ENCODE peak calls at places on chromosomes 13 and 19, in four cellular contexts. One of them, this sample, is unnamed.

GRCh38 chr19:11164879-11165406 is 9.4 kb upstream of the SPC24 start:
- DNase-seq in left ventricle myocardium inferior: peak
- DNase-seq in cardiac fibroblast: peak
- DNase-seq in Peyer's patch: peak
- DNase-seq in this sample: peak

GRCh38 chr13:112955956-112956355 is 13.1 kb upstream of the MCF2L start:
- DNase-seq in Peyer's patch: peak
- DNase-seq in left ventricle myocardium inferior: no peak
- DNase-seq in cardiac fibroblast: no peak
- DNase-seq in this sample: no peak

GRCh38 chr19:38268539-38268938 is 4.2 kb downstream of the SPINT2 start:
- DNase-seq in cardiac fibroblast: no peak
- DNase-seq in Peyer's patch: no peak
- DNase-seq in left ventricle myocardium inferior: no peak
- DNase-seq in this sample: no peak

GRCh38 chr13:110618780-110619179 is 3.4 kb downstream of the NAXD start:
- DNase-seq in cardiac fibroblast: no peak
- DNase-seq in left ventricle myocardium inferior: no peak
- DNase-seq in Peyer's patch: no peak
- DNase-seq in this sample: no peak

GRCh38 chr19:41912899-41913475 is 15.3 kb downstream of the ERFL start:
- DNase-seq in cardiac fibroblast: no peak
- DNase-seq in left ventricle myocardium inferior: no peak
- DNase-seq in Peyer's patch: no peak
- DNase-seq in this sample: no peak

GRCh38 chr19:38387550-38388309 is at the start of gene GGN:
- DNase-seq in Peyer's patch: peak
- DNase-seq in cardiac fibroblast: peak
- DNase-seq in left ventricle myocardium inferior: peak
- DNase-seq in this sample: peak

GRCh38 chr19:33374406-33374703 is 846 bp downstream of the CEBPG start:
- DNase-seq in cardiac fibroblast: no peak
- DNase-seq in left ventricle myocardium inferior: no peak
- DNase-seq in Peyer's patch: peak
- DNase-seq in this sample: no peak

GRCh38 chr19:32647361-32647760 is 27.6 kb downstream of the ANKRD27 start:
- DNase-seq in left ventricle myocardium inferior: no peak
- DNase-seq in cardiac fibroblast: no peak
- DNase-seq in Peyer's patch: no peak
- DNase-seq in this sample: no peak

GRCh38 chr13:44299142-44299541 is 74.5 kb upstream of the SERP2 start:
- DNase-seq in left ventricle myocardium inferior: no peak
- DNase-seq in Peyer's patch: no peak
- DNase-seq in cardiac fibroblast: no peak
- DNase-seq in this sample: no peak

GRCh38 chr19:13036366-13036976 is 41.2 kb downstream of the NFIX start:
- DNase-seq in Peyer's patch: peak
- DNase-seq in left ventricle myocardium inferior: no peak
- DNase-seq in cardiac fibroblast: peak
- DNase-seq in this sample: no peak

DNA sequence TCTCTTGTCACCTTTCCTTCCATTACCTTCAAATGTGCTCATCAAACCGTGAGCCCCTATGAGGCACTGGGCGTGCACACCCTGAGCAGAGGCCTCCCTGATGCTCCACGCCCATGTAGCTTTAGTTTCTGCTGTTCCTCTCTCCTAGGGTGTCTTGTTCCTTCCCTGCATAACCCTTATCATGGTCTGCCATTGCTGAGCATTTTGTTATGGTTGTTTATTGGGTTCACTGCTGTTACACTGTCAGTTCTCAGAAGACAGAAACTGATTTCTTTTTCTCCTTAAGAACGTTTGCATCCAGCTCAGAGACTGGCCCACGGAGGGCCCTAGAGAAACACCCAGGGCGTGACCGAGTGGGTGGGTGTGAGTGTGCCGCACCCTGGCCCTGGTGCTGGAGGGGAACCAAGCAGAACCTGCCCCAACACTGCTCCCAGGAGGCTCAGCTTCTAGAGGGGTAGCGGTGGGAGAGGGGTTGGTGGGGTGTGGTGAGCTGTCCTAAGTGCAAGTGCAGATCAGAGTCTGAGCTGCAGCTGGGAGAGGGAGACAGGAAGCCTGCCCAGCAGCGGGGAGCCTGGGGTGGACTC is 61.4 kb upstream of the URI1 start:
- DNase-seq in Peyer's patch: no peak
- DNase-seq in cardiac fibroblast: no peak
- DNase-seq in left ventricle myocardium inferior: no peak
- DNase-seq in this sample: no peak
- H3K4me3 ChIP-seq in Peyer's patch: no peak
- H3K4me3 ChIP-seq in cardiac fibroblast: no peak
- H3K4me3 ChIP-seq in left ventricle myocardium inferior: no peak
- H3K4me3 ChIP-seq in this sample: no peak

GRCh38 chr19:3503036-3503572 is 2.6 kb upstream of the DOHH start:
- DNase-seq in Peyer's patch: no peak
- DNase-seq in cardiac fibroblast: peak
- DNase-seq in left ventricle myocardium inferior: no peak
- DNase-seq in this sample: no peak
- H3K4me3 ChIP-seq in Peyer's patch: no peak
- H3K4me3 ChIP-seq in cardiac fibroblast: no peak
- H3K4me3 ChIP-seq in left ventricle myocardium inferior: no peak
- H3K4me3 ChIP-seq in this sample: no peak

GRCh38 chr19:23075031-23075733 is 41.6 kb upstream of the ZNF730 start:
- DNase-seq in cardiac fibroblast: peak
- DNase-seq in Peyer's patch: peak
- DNase-seq in left ventricle myocardium inferior: peak
- DNase-seq in this sample: peak

GRCh38 chr19:23065306-23065705 is 51.5 kb upstream of the ZNF730 start:
- DNase-seq in Peyer's patch: no peak
- DNase-seq in left ventricle myocardium inferior: no peak
- DNase-seq in cardiac fibroblast: no peak
- DNase-seq in this sample: no peak

GRCh38 chr19:23071087-23071511 is 45.7 kb upstream of the ZNF730 start:
- DNase-seq in cardiac fibroblast: peak
- DNase-seq in Peyer's patch: no peak
- DNase-seq in left ventricle myocardium inferior: peak
- DNase-seq in this sample: no peak

DNA sequence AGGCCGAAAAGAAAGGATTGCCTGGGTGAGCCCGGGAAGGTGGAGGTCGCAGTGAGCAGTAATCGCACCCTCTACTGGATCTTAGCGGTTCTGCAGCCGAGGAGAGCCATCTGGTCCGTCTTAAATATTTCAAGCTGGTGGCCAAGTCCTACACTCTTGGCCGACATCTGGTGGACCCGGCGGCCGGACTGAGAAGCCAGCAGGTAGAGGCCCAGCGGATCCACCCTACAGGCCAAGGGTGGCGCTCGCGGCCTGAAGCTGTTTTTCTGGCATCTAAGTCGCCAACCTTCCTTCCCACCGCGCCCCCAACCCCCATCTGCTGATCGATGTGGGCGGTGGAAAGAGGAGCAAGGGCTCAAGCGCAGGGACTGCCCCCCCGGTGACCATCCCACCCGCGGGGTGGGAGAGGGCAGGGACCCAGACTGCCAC is 46.5 kb upstream of the ZNF730 start:
- DNase-seq in left ventricle myocardium inferior: peak
- DNase-seq in cardiac fibroblast: peak
- DNase-seq in Peyer's patch: no peak
- DNase-seq in this sample: no peak
- H3K4me3 ChIP-seq in left ventricle myocardium inferior: peak
- H3K4me3 ChIP-seq in cardiac fibroblast: no peak
- H3K4me3 ChIP-seq in Peyer's patch: no peak
- H3K4me3 ChIP-seq in this sample: no peak

DNA sequence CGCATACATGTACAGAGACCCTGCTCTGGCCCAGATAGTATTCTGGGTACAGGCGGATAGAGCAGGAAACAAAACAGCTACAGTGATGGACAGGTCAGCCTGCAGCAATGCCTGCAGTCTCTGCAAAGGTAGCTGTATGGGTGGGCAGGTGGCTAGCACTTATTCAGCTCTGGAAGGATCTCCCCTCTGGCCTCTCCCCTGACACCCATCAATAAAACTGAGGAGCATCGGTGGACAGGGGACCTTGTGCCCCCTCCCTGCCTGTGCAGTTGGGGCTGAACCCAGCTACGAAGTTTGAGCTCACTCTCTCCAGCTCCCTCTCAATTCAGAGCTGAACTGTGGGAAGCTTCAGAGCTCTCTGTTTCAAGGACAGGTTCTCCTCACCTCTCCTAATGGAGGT is 1.6 kb downstream of the ALOX5AP start:
- DNase-seq in Peyer's patch: no peak
- DNase-seq in left ventricle myocardium inferior: no peak
- DNase-seq in cardiac fibroblast: no peak
- DNase-seq in this sample: no peak
- H3K4me3 ChIP-seq in Peyer's patch: no peak
- H3K4me3 ChIP-seq in left ventricle myocardium inferior: peak
- H3K4me3 ChIP-seq in cardiac fibroblast: no peak
- H3K4me3 ChIP-seq in this sample: no peak

DNA sequence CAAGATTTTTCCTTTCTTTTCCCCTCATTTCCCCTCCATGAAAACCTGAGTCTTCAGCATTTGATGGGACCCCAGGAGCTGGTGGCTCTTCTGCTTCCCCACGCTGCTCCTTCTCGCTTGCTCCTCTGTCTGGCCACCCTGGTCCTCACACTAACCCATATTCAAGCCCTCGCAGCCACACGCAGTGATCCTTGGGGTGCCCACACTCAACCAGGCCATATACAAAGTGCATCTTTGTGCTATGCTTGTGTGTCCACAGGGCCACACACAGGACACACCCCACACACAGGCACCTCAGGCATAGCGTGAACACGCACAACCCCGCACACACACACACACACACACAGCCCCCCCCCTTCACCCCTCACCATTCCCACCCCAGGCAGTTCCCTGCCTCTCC is 132.1 kb downstream of the URI1 start:
- DNase-seq in Peyer's patch: no peak
- DNase-seq in left ventricle myocardium inferior: no peak
- DNase-seq in cardiac fibroblast: no peak
- DNase-seq in this sample: no peak
- H3K4me3 ChIP-seq in Peyer's patch: no peak
- H3K4me3 ChIP-seq in left ventricle myocardium inferior: no peak
- H3K4me3 ChIP-seq in cardiac fibroblast: no peak
- H3K4me3 ChIP-seq in this sample: no peak

GRCh38 chr13:59547950-59548349 is 615.8 kb downstream of the DIAPH3 start:
- DNase-seq in Peyer's patch: no peak
- DNase-seq in cardiac fibroblast: no peak
- DNase-seq in left ventricle myocardium inferior: no peak
- DNase-seq in this sample: no peak

GRCh38 chr13:59545007-59545406 is 618.7 kb downstream of the DIAPH3 start:
- DNase-seq in left ventricle myocardium inferior: no peak
- DNase-seq in cardiac fibroblast: no peak
- DNase-seq in Peyer's patch: no peak
- DNase-seq in this sample: no peak

GRCh38 chr13:59546178-59546577 is 617.5 kb downstream of the DIAPH3 start:
- DNase-seq in cardiac fibroblast: no peak
- DNase-seq in left ventricle myocardium inferior: no peak
- DNase-seq in Peyer's patch: no peak
- DNase-seq in this sample: no peak

GRCh38 chr13:59542303-59542702 is 621.4 kb downstream of the DIAPH3 start:
- DNase-seq in cardiac fibroblast: no peak
- DNase-seq in Peyer's patch: no peak
- DNase-seq in left ventricle myocardium inferior: no peak
- DNase-seq in this sample: no peak

GRCh38 chr13:59543418-59543817 is 620.3 kb downstream of the DIAPH3 start:
- DNase-seq in cardiac fibroblast: no peak
- DNase-seq in Peyer's patch: no peak
- DNase-seq in left ventricle myocardium inferior: no peak
- DNase-seq in this sample: no peak
- H3K4me3 ChIP-seq in cardiac fibroblast: no peak
- H3K4me3 ChIP-seq in Peyer's patch: no peak
- H3K4me3 ChIP-seq in left ventricle myocardium inferior: no peak
- H3K4me3 ChIP-seq in this sample: no peak

DNA sequence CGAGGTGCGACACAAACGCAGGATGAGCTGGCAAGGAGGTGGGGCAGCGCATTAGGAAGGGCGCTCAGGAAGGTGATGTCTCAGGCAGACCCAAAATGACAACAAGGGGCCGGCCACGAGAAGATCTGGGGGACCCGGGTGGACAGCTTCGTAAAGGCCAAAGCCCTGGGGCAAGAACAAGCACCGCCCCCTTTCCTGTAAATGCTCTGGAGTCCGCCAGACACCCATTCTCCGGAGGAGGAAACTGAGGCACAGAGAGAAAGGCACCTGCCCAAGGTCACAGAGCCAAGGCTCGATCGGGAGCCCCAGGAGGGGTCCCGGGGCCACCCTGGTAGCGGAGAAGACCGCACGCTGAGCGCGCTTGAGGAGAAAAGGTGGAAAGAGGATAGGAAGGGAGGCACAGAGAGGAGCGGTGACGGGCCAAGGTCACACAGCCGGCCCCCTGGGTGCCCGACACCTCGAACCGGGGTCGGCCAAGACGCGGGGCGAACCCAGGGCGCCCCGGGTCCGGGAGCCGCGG is 571 bp downstream of the SAFB2 start:
- DNase-seq in left ventricle myocardium inferior: no peak
- DNase-seq in cardiac fibroblast: no peak
- DNase-seq in Peyer's patch: peak
- DNase-seq in this sample: no peak
- H3K4me3 ChIP-seq in left ventricle myocardium inferior: peak
- H3K4me3 ChIP-seq in cardiac fibroblast: peak
- H3K4me3 ChIP-seq in Peyer's patch: peak
- H3K4me3 ChIP-seq in this sample: peak

DNA sequence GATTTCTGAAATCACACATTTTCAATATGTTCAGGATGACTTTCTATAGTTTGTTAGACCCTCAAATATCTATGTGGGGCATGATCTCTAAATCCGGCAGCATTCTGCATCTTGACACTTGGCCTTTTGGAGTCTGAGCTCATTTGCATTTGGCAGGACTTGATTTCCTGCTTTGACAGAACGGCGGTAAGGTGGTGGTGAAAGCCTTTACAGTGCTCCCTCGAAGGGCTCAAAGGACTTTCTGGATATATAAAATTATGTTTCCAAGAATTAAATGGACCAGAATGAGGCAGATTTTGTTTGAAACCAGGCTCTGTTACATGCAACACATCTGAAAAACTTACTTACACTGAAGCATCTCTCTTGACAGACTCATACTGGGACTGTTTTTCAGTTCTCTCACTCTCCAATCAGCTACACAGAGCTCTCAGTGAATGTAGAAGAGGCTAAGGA is 207.3 kb downstream of the SPRY2 start:
- DNase-seq in Peyer's patch: no peak
- DNase-seq in left ventricle myocardium inferior: no peak
- DNase-seq in cardiac fibroblast: peak
- DNase-seq in this sample: no peak
- H3K4me3 ChIP-seq in Peyer's patch: no peak
- H3K4me3 ChIP-seq in left ventricle myocardium inferior: peak
- H3K4me3 ChIP-seq in cardiac fibroblast: no peak
- H3K4me3 ChIP-seq in this sample: no peak

This sample was measured in astrocyte of the cerebellum.